ENCODE peak calls at places on chromosomes 7 and 10, in nine cellular contexts. S is NCI-H1436, C is Caki2, G is iris pigment epithelial cell, Y is NCI-H82, R is kidney glomerular epithelial cell, D is astrocyte of the cerebellum, J is NCI-H526 treated with DMSO at 0.1 percent for 48 hours, X is renal cortical epithelial cell. H is an unnamed sample.

GRCh38 chr7:1596181-1597043 is 26.6 kb upstream of the PSMG3 start:
- DNase-seq in S (no peak), C (no peak), G (no peak), Y (no peak), R (no peak), D (no peak), J (no peak), X (no peak), H (peak; percentile 42)

GRCh38 chr10:119281581-119282071 is 74.3 kb downstream of the GRK5 start:
- DNase-seq in S (no peak), C (no peak), G (peak; percentile 27), Y (peak; percentile 80), R (no peak), D (no peak), J (no peak), X (peak; percentile 10), H (no peak)

GRCh38 chr7:151518105-151518780 is 1.5 kb downstream of the RHEB start:
- DNase-seq in S (no peak), C (peak; percentile 61), G (peak; percentile 60), Y (peak; percentile 39), R (peak; percentile 36), D (no peak), J (peak; percentile 37), X (peak; percentile 51), H (no peak)

GRCh38 chr10:47049056-47049851 is 138.0 kb downstream of the PTPN20 start:
- DNase-seq in S (no peak), C (no peak), G (no peak), Y (no peak), R (no peak), D (no peak), J (no peak), X (no peak), H (no peak)

GRCh38 chr7:18975689-18976280 is 141.7 kb downstream of the TWIST1 start:
- DNase-seq in S (no peak), C (no peak), G (no peak), Y (no peak), R (no peak), D (no peak), J (no peak), X (no peak), H (no peak)

GRCh38 chr7:80182630-80183276 is 48.1 kb downstream of the GNAI1 start:
- DNase-seq in S (no peak), C (no peak), G (peak; percentile 58), Y (no peak), R (no peak), D (no peak), J (no peak), X (no peak), H (no peak)

GRCh38 chr10:34504534-34504933 is 310.6 kb downstream of the PARD3 start:
- DNase-seq in S (peak; percentile 25), C (peak; percentile 60), G (peak; percentile 74), Y (no peak), R (peak; percentile 52), D (no peak), J (no peak), X (peak; percentile 77), H (no peak)

GRCh38 chr10:79229081-79229541 is 118.2 kb upstream of the PPIF start:
- DNase-seq in S (peak; percentile 73), C (no peak), G (no peak), Y (peak; percentile 76), R (no peak), D (no peak), J (peak; percentile 69), X (no peak), H (peak; percentile 95)

GRCh38 chr10:119028900-119029612 is 458 bp upstream of the NANOS1 start:
- DNase-seq in S (peak; percentile 98), C (peak; percentile 95), G (peak; percentile 92), Y (peak; percentile 95), R (peak; percentile 59), D (peak; percentile 59), J (peak; percentile 77), X (peak; percentile 51), H (peak; percentile 95)

GRCh38 chr7:110010379-110010778 is 1080.5 kb upstream of the LRRN3 start:
- DNase-seq in S (no peak), C (no peak), G (no peak), Y (no peak), R (no peak), D (no peak), J (no peak), X (no peak), H (no peak)

GRCh38 chr10:104323721-104324686 is 14.3 kb downstream of the ITPRIP start:
- DNase-seq in S (no peak), C (no peak), G (no peak), Y (no peak), R (no peak), D (no peak), J (no peak), X (no peak), H (no peak)

GRCh38 chr7:149161241-149161848 is 14.1 kb downstream of the ZNF398 start:
- DNase-seq in S (no peak), C (no peak), G (no peak), Y (no peak), R (no peak), D (no peak), J (no peak), X (peak; percentile 19), H (no peak)

H was measured in SK-N-DZ.